ENCODE peak calls at places on chromosome 20, in eight cellular contexts. D is spleen, F is astrocyte, G is gastrocnemius medialis, T is GM06990, Z is heart right ventricle, X is cardiac muscle cell, Y is H1. S is an unnamed sample.

GRCh38 chr20:62951896-62952372 is 575 bp upstream of the SLC17A9 start:
- DNase-seq in D (peak; percentile 78), F (no peak), G (no peak), T (no peak), Z (no peak), X (no peak), Y (no peak), S (no peak)

GRCh38 chr20:62571667-62572344 is 70.5 kb upstream of the SLCO4A1 start:
- DNase-seq in D (no peak), F (no peak), G (peak; percentile 48), T (peak; percentile 53), Z (no peak), X (no peak), Y (no peak), S (peak; percentile 67)

GRCh38 chr20:11509776-11510175 is 407.9 kb upstream of the BTBD3 start:
- DNase-seq in D (no peak), F (no peak), G (no peak), T (no peak), Z (no peak), X (no peak), Y (no peak), S (no peak)

GRCh38 chr20:9839626-9840025 is 750 bp upstream of the PAK5 start:
- DNase-seq in D (no peak), F (no peak), G (no peak), T (no peak), Z (no peak), X (no peak), Y (no peak), S (no peak)

GRCh38 chr20:13694420-13695150 is 55.9 kb upstream of the TASP1 start:
- DNase-seq in D (no peak), F (peak; percentile 37), G (no peak), T (no peak), Z (no peak), X (no peak), Y (no peak), S (no peak)

GRCh38 chr20:31830406-31830981 is 11.3 kb downstream of the MYLK2 start:
- DNase-seq in D (peak; percentile 68), F (no peak), G (no peak), T (no peak), Z (no peak), X (no peak), Y (no peak), S (no peak)

GRCh38 chr20:32474717-32474966 is 110.5 kb downstream of the NOL4L start:
- DNase-seq in D (no peak), F (no peak), G (no peak), T (no peak), Z (no peak), X (no peak), Y (no peak), S (no peak)

GRCh38 chr20:25046736-25047666 is 10.9 kb downstream of the ACSS1 start:
- DNase-seq in D (peak; percentile 71), F (no peak), G (peak; percentile 12), T (no peak), Z (no peak), X (no peak), Y (no peak), S (no peak)

GRCh38 chr20:64244870-64245603 is 10.5 kb upstream of the PCMTD2 start:
- DNase-seq in D (peak; percentile 47), F (no peak), G (no peak), T (no peak), Z (no peak), X (no peak), Y (no peak), S (no peak)

GRCh38 chr20:51487525-51488279 is 54.8 kb downstream of the NFATC2 start:
- DNase-seq in D (peak; percentile 56), F (peak; percentile 91), G (no peak), T (no peak), Z (no peak), X (no peak), Y (no peak), S (no peak)

GRCh38 chr20:55067158-55067825 is 591.9 kb downstream of the DOK5 start:
- DNase-seq in D (no peak), F (no peak), G (no peak), T (no peak), Z (no peak), X (no peak), Y (no peak), S (no peak)

GRCh38 chr20:23245553-23246128 is 105.0 kb upstream of the NXT1 start:
- DNase-seq in D (peak; percentile 88), F (no peak), G (peak; percentile 24), T (peak; percentile 48), Z (peak; percentile 70), X (peak; percentile 58), Y (peak; percentile 66), S (peak; percentile 80)

GRCh38 chr20:9311132-9311531 is 203.3 kb upstream of the LAMP5 start:
- DNase-seq in D (no peak), F (peak; percentile 15), G (no peak), T (no peak), Z (no peak), X (no peak), Y (no peak), S (no peak)

GRCh38 chr20:5887386-5887785 is 62.9 kb downstream of the TRMT6 start:
- DNase-seq in D (no peak), F (no peak), G (peak; percentile 53), T (no peak), Z (no peak), X (no peak), Y (no peak), S (no peak)

GRCh38 chr20:62774762-62775161 is 21.5 kb upstream of the MRGBP start:
- DNase-seq in D (no peak), F (no peak), G (no peak), T (no peak), Z (no peak), X (no peak), Y (no peak), S (no peak)

GRCh38 chr20:54726687-54727086 is 251.3 kb downstream of the DOK5 start:
- DNase-seq in D (no peak), F (no peak), G (no peak), T (no peak), Z (no peak), X (no peak), Y (no peak), S (no peak)

GRCh38 chr20:38127011-38127621 is 38.0 kb downstream of the TGM2 start:
- DNase-seq in D (peak; percentile 29), F (peak; percentile 89), G (peak; percentile 36), T (no peak), Z (no peak), X (no peak), Y (no peak), S (no peak)

GRCh38 chr20:34215711-34216381 is 25.4 kb upstream of the ASIP start:
- DNase-seq in D (peak; percentile 89), F (peak; percentile 53), G (peak; percentile 95), T (peak; percentile 30), Z (peak; percentile 85), X (peak; percentile 96), Y (peak; percentile 87), S (peak; percentile 43)
- TF ChIP-seq CTCF in D (no peak), F (no peak), G (no peak), T (no peak), Z (no peak), X (no peak), Y (no peak), S (no peak)

DNA sequence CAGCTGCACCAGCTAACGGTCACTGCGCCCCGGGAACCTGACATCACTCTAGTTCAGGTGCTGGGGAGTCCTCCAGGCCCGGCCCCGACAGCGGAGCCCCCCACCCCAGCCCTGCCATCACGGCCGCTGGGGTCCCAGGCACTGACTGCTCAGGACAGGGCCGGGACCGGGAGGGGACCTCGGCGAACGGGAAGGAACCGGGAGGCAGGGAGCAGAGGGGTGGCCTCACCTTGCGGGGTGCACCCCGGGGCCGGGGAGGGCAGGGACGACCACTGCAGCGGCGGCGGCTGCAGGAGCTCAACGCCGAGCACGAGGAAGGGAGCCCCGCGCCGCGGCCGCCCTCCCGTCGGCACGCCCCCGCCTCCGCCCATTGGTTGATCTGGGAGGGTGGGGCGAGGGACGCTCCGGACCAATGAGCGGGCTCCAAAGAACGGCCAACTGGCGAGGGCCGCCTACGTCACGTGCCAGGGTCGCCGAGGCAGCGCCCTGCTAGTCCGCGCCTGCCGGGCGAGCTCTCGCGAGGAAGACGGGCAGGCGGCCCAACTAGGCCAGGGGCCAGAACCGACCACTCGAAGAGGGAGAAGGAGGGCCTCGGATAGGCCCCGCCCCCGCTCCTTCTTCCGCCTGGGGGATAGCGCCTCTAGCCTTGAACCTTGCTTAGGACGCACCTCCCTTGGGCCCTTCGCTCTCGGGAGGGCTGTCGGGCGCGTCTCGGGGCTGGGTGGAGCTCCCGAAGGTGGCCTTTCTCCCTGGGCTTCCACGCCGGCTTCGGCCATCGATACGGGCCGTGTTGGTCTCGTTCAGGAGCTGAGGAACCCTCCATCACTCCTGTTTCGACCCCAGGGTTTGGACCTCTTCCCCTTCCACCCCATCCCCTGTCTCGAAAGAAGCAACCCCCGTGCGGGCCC is at the start of gene ADISSP:
- DNase-seq in D (peak; percentile 100), F (peak; percentile 92), G (peak; percentile 98), T (peak; percentile 98), Z (peak; percentile 99), X (peak; percentile 98), Y (peak; percentile 97), S (peak; percentile 100)
- TF ChIP-seq CTCF in D (peak; percentile 40), F (no peak), G (no peak), T (peak; percentile 37), Z (peak; percentile 14), X (peak; percentile 13), Y (peak; percentile 35), S (peak; percentile 21)

GRCh38 chr20:50050660-50051308 is 62.2 kb downstream of the UBE2V1 start:
- DNase-seq in D (no peak), F (no peak), G (no peak), T (no peak), Z (no peak), X (no peak), Y (no peak), S (no peak)

GRCh38 chr20:50052550-50052949 is 60.4 kb downstream of the UBE2V1 start:
- DNase-seq in D (no peak), F (no peak), G (no peak), T (no peak), Z (no peak), X (no peak), Y (no peak), S (no peak)

GRCh38 chr20:50049442-50050026 is 63.4 kb downstream of the UBE2V1 start:
- DNase-seq in D (peak; percentile 82), F (no peak), G (no peak), T (peak; percentile 37), Z (no peak), X (no peak), Y (no peak), S (no peak)

GRCh38 chr20:50048420-50049166 is 64.4 kb downstream of the UBE2V1 start:
- DNase-seq in D (no peak), F (peak; percentile 40), G (no peak), T (no peak), Z (peak; percentile 31), X (no peak), Y (no peak), S (no peak)

DNA sequence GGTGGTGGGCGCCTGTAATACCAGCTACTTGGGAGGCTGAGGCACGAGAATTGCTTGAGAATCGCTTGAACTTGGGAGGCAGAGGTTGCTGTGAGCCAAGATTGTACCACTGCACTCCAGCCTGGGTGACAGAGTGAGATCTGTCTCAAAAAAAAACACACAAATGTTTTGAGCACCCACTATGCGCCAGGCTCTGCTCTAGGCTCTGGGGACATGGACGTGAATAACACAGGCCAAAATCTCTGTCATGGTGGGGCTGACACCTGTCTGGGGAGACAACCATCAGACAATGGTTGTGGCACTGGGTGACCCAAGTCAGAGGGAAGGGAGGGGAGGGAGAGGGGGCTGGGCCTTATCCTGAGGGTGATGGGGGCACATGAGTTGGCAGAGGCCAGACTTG is 62.7 kb downstream of the UBE2V1 start:
- DNase-seq in D (no peak), F (no peak), G (no peak), T (no peak), Z (no peak), X (no peak), Y (no peak), S (no peak)
- TF ChIP-seq CTCF in D (no peak), F (no peak), G (no peak), T (no peak), Z (no peak), X (no peak), Y (no peak), S (no peak)

GRCh38 chr20:19880256-19881079 is 122.4 kb downstream of the RIN2 start:
- DNase-seq in D (no peak), F (peak; percentile 81), G (no peak), T (no peak), Z (no peak), X (no peak), Y (no peak), S (no peak)
- TF ChIP-seq CTCF in D (no peak), F (no peak), G (no peak), T (no peak), Z (no peak), X (no peak), Y (no peak), S (no peak)